ENCODE peak calls at places on chromosomes 4 and X, in ten cellular contexts. U, A, L, C, K, I, V, B, Z and X are unnamed samples.

GRCh38 chrX:10597871-10598270 is 22.5 kb downstream of the MID1 start:
- DNase-seq in U (no peak), A (peak), L (no peak), C (peak), K (no peak), I (peak), V (peak), B (peak), Z (peak), X (no peak)

GRCh38 chrX:134013092-134013497 is 27.7 kb upstream of the GPC3 start:
- DNase-seq in U (no peak), A (no peak), L (peak), C (no peak), K (no peak), I (no peak), V (no peak), B (no peak), Z (peak), X (no peak)

GRCh38 chr4:80125252-80126177 is 52.5 kb upstream of the ANTXR2 start:
- DNase-seq in U (no peak), A (peak), L (peak), C (peak), K (no peak), I (peak), V (no peak), B (no peak), Z (no peak), X (no peak)

GRCh38 chrX:123878177-123878576 is 18.3 kb downstream of the XIAP start:
- DNase-seq in U (no peak), A (no peak), L (no peak), C (no peak), K (no peak), I (no peak), V (no peak), B (no peak), Z (no peak), X (no peak)

GRCh38 chr4:170398228-170398627 is 308.5 kb upstream of the AADAT start:
- DNase-seq in U (no peak), A (no peak), L (no peak), C (no peak), K (no peak), I (no peak), V (no peak), B (no peak), Z (no peak), X (no peak)

GRCh38 chr4:7513731-7514130 is 79.0 kb upstream of the PSAPL1 start:
- DNase-seq in U (no peak), A (no peak), L (peak), C (no peak), K (no peak), I (no peak), V (no peak), B (no peak), Z (peak), X (no peak)

GRCh38 chr4:134216436-134216835 is 14.8 kb upstream of the PABPC4L start:
- DNase-seq in U (no peak), A (no peak), L (no peak), C (no peak), K (no peak), I (no peak), V (no peak), B (no peak), Z (peak), X (no peak)

GRCh38 chrX:122440832-122441231 is 743.2 kb upstream of the GRIA3 start:
- DNase-seq in U (no peak), A (no peak), L (no peak), C (no peak), K (no peak), I (no peak), V (no peak), B (no peak), Z (no peak), X (no peak)

GRCh38 chrX:68490644-68491043 is 8.2 kb upstream of the YIPF6 start:
- DNase-seq in U (no peak), A (no peak), L (peak), C (peak), K (no peak), I (peak), V (no peak), B (no peak), Z (peak), X (no peak)

GRCh38 chrX:42751573-42751972 is 26.4 kb downstream of the PPP1R2C start:
- DNase-seq in U (no peak), A (no peak), L (no peak), C (no peak), K (no peak), I (no peak), V (no peak), B (no peak), Z (peak), X (no peak)

GRCh38 chr4:8221985-8222384 is 22.9 kb downstream of the SH3TC1 start:
- DNase-seq in U (no peak), A (no peak), L (no peak), C (no peak), K (no peak), I (no peak), V (peak), B (no peak), Z (no peak), X (no peak)

GRCh38 chr4:102627831-102628523 is 126.8 kb downstream of the NFKB1 start:
- DNase-seq in U (no peak), A (no peak), L (peak), C (no peak), K (no peak), I (no peak), V (no peak), B (no peak), Z (peak), X (no peak)

GRCh38 chr4:6953751-6954380 is 44.2 kb downstream of the TBC1D14 start:
- DNase-seq in U (peak), A (peak), L (no peak), C (peak), K (no peak), I (peak), V (peak), B (no peak), Z (peak), X (peak)

GRCh38 chr4:188707036-188707435 is 567.8 kb downstream of the TRIML1 start:
- DNase-seq in U (no peak), A (no peak), L (no peak), C (no peak), K (no peak), I (no peak), V (peak), B (no peak), Z (no peak), X (no peak)

GRCh38 chr4:41939016-41939623 is 3.9 kb downstream of the TMEM33 start:
- DNase-seq in U (no peak), A (no peak), L (peak), C (no peak), K (no peak), I (peak), V (no peak), B (no peak), Z (no peak), X (no peak)

GRCh38 chr4:5051210-5051691 is at the start of gene STK32B:
- DNase-seq in U (peak), A (peak), L (peak), C (peak), K (no peak), I (peak), V (peak), B (no peak), Z (peak), X (no peak)

GRCh38 chr4:38400946-38401345 is 263.1 kb upstream of the KLF3 start:
- DNase-seq in U (no peak), A (no peak), L (no peak), C (no peak), K (no peak), I (no peak), V (no peak), B (no peak), Z (peak), X (no peak)

GRCh38 chrX:53261573-53261972 is 19.8 kb downstream of the IQSEC2 start:
- DNase-seq in U (no peak), A (peak), L (no peak), C (no peak), K (no peak), I (no peak), V (no peak), B (no peak), Z (peak), X (no peak)

GRCh38 chrX:53260836-53261235 is 20.5 kb downstream of the IQSEC2 start:
- DNase-seq in U (no peak), A (no peak), L (no peak), C (no peak), K (no peak), I (no peak), V (no peak), B (no peak), Z (no peak), X (no peak)

GRCh38 chrX:53263597-53264094 is 17.7 kb downstream of the IQSEC2 start:
- DNase-seq in U (no peak), A (peak), L (peak), C (no peak), K (no peak), I (no peak), V (no peak), B (no peak), Z (peak), X (no peak)

GRCh38 chrX:53262189-53262917 is 19.0 kb downstream of the IQSEC2 start:
- DNase-seq in U (no peak), A (peak), L (no peak), C (no peak), K (no peak), I (no peak), V (no peak), B (no peak), Z (no peak), X (no peak)

DNA sequence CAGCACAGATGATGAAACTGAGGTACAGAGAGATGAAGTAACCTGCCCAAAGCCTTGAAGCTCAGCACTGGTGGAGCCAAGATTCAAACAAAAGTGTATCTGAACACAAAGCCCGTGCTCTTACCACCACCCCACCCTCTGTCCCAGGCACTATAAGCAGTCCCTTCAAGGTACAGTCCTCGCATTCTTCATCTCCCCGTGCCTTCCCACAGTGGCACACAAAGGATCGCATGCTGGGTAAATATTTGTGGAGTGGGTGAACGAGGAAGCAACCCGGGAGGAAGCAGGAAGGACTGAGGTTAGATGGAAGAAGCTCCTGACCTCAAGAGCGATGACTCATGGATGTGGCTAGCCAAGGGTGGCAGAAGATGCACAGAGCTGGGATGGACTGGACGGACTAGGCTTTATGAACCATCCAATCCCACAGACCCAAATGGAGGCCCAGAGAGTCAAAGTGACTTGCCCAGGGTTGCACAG is 18.4 kb downstream of the IQSEC2 start:
- DNase-seq in U (no peak), A (peak), L (no peak), C (no peak), K (no peak), I (no peak), V (no peak), B (no peak), Z (peak), X (no peak)
- H3K27ac ChIP-seq in U (no peak), A (no peak), L (peak), C (no peak), K (no peak), I (no peak), V (no peak), B (no peak), Z (no peak), X (no peak)

GRCh38 chr4:1375051-1375721 is 28.2 kb downstream of the UVSSA start:
- DNase-seq in U (no peak), A (no peak), L (no peak), C (no peak), K (no peak), I (no peak), V (peak), B (no peak), Z (no peak), X (no peak)
- H3K27ac ChIP-seq in U (no peak), A (no peak), L (no peak), C (no peak), K (no peak), I (no peak), V (no peak), B (no peak), Z (no peak), X (no peak)

GRCh38 chr4:151730003-151730559 is 30.7 kb downstream of the GATB start:
- DNase-seq in U (no peak), A (peak), L (peak), C (no peak), K (no peak), I (peak), V (no peak), B (no peak), Z (no peak), X (no peak)
- H3K27ac ChIP-seq in U (no peak), A (no peak), L (peak), C (no peak), K (peak), I (no peak), V (no peak), B (no peak), Z (no peak), X (no peak)

GRCh38 chrX:19886888-19887531 is 390 bp downstream of the SH3KBP1 start:
- DNase-seq in U (peak), A (peak), L (peak), C (peak), K (no peak), I (peak), V (peak), B (no peak), Z (no peak), X (no peak)

GRCh38 chrX:19886375-19886774 is 1.0 kb downstream of the SH3KBP1 start:
- DNase-seq in U (no peak), A (no peak), L (no peak), C (no peak), K (no peak), I (peak), V (peak), B (no peak), Z (no peak), X (no peak)

GRCh38 chrX:19883878-19884277 is 3.5 kb downstream of the SH3KBP1 start:
- DNase-seq in U (no peak), A (peak), L (peak), C (no peak), K (no peak), I (no peak), V (no peak), B (no peak), Z (no peak), X (no peak)

GRCh38 chrX:19888419-19888879 is 1.0 kb upstream of the SH3KBP1 start:
- DNase-seq in U (no peak), A (peak), L (peak), C (peak), K (no peak), I (peak), V (no peak), B (peak), Z (peak), X (no peak)

DNA sequence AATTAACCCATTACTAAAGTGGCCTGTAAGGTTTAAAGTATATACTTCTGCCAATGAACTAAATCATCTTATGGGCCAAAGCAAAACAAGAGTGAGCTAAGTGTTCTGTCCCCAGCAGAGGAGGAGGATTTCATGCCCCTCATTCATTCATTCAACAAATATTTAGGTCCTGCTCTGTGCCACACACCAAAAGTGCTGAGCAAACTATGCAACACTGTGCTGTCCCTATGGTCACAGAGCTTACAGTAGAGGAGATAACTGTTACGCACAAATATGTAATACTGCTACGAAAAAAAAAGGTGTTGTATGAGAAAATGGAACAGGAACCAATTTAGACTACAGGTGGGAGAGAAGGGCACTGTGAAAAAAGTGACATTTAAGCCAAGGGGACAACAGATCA is 1.7 kb downstream of the SH3KBP1 start:
- DNase-seq in U (no peak), A (no peak), L (no peak), C (no peak), K (no peak), I (no peak), V (no peak), B (no peak), Z (no peak), X (no peak)
- H3K27ac ChIP-seq in U (no peak), A (no peak), L (no peak), C (no peak), K (no peak), I (no peak), V (no peak), B (no peak), Z (no peak), X (no peak)

GRCh38 chr4:57191523-57192034 is 81.4 kb upstream of the IGFBP7 start:
- DNase-seq in U (no peak), A (no peak), L (no peak), C (no peak), K (no peak), I (peak), V (no peak), B (no peak), Z (no peak), X (no peak)

GRCh38 chr4:57193164-57193810 is 83.1 kb upstream of the IGFBP7 start:
- DNase-seq in U (no peak), A (no peak), L (no peak), C (no peak), K (no peak), I (no peak), V (no peak), B (no peak), Z (no peak), X (no peak)

GRCh38 chr4:57195622-57196021 is 85.4 kb upstream of the IGFBP7 start:
- DNase-seq in U (peak), A (no peak), L (no peak), C (no peak), K (no peak), I (no peak), V (no peak), B (no peak), Z (no peak), X (no peak)

GRCh38 chr4:57190651-57191481 is 80.7 kb upstream of the IGFBP7 start:
- DNase-seq in U (no peak), A (no peak), L (no peak), C (peak), K (no peak), I (peak), V (no peak), B (no peak), Z (peak), X (no peak)

DNA sequence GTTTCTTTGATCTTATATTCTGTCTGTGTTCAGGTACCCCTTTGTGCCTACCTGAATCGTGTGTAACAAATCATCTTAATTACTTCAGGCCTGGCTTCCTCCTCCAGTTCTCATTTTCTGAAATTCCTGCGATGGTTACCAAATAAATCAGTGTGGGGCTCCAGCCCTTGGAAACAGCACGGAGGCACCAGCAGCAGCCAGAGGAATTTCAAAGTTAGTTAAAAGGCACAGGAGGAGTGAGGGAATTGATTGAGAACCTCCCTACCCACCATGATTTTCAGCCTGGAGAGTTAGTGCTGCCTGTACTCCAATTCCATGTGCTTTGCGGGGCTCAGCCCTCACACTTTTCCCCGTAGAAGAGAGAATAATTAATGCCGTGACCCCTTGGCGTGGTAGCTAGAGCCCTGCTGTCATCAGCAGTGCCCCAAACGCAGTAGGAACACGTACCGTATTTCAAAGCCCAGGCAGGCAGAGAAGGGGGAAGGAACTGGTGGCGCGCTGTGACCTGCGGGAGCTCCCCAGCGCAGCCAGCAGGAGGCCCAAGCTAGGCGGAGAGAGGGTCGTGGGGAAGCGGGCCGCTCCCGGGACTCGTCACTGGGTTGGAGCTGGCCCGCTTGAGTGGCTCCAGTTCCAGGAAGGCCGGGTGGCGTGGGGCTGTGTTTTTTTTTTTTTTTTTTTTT is 84.0 kb upstream of the IGFBP7 start:
- DNase-seq in U (no peak), A (no peak), L (no peak), C (no peak), K (no peak), I (peak), V (peak), B (no peak), Z (no peak), X (no peak)
- H3K27ac ChIP-seq in U (no peak), A (no peak), L (no peak), C (no peak), K (no peak), I (no peak), V (no peak), B (no peak), Z (no peak), X (no peak)

DNA sequence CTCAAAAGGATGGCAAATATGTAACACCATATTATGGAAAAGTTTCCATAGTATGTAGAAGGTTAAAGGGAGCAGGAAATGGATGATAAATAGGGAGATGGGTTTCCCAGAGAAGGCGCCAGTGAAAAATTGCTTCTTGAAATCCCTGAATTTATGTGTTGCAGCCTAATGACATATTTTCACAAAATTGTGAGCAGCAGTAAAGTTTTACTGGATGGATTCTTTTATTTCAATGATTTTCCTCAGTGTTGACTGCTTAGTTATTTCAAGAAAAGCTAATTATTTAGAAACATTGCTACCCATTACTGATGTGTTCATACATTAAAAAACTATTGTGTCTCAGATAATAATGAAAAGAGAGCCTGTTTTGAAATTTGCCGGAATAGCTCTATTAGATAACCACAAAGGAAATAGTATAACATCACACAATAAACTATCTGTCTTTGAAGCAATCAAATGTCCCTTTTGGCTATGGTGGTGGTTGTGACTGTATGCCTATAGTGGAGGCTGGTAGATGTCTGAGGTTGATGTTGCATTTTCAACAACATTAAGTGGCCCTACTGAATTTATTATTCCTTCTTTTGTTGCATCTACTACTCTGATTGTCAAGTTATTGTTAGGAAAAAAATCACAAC is 169.9 kb upstream of the HAND2 start:
- DNase-seq in U (no peak), A (no peak), L (no peak), C (no peak), K (no peak), I (no peak), V (no peak), B (no peak), Z (no peak), X (no peak)
- H3K27ac ChIP-seq in U (no peak), A (no peak), L (no peak), C (no peak), K (no peak), I (no peak), V (no peak), B (no peak), Z (no peak), X (no peak)